ENCODE peak calls at places on chromosomes 11 and 22, in four cellular contexts. W is fibroblast of pulmonary artery, B is astrocyte of the cerebellum, X is tibial nerve. Q is an unnamed sample.

GRCh38 chr11:45593992-45594391 is 71.4 kb downstream of the CHST1 start:
- DNase-seq in B (no peak), X (no peak), W (no peak), Q (no peak)

GRCh38 chr22:31616315-31616980 is 45.6 kb downstream of the PISD start:
- DNase-seq in B (no peak), W (no peak), X (no peak), Q (no peak)

GRCh38 chr22:32823024-32823730 is 21.7 kb downstream of the TIMP3 start:
- DNase-seq in B (peak), W (peak), X (no peak), Q (no peak)

GRCh38 chr11:33919645-33920044 is 27.8 kb upstream of the LMO2 start:
- DNase-seq in X (no peak), W (no peak), B (no peak), Q (no peak)

GRCh38 chr11:58772719-58773285 is 41.1 kb upstream of the GLYAT start:
- DNase-seq in X (no peak), B (no peak), W (no peak), Q (no peak)

GRCh38 chr11:834371-835316 is 1.9 kb downstream of the CD151 start:
- DNase-seq in X (no peak), W (peak), B (no peak), Q (no peak)

GRCh38 chr11:65558785-65559509 is 788 bp upstream of the LTBP3 start:
- DNase-seq in W (peak), B (no peak), X (no peak), Q (no peak)

GRCh38 chr22:24521791-24522245 is 26.7 kb downstream of the UPB1 start:
- DNase-seq in B (peak), X (no peak), W (peak), Q (no peak)

GRCh38 chr11:14117632-14118031 is 155.1 kb downstream of the SPON1 start:
- DNase-seq in B (no peak), W (no peak), X (no peak), Q (no peak)

GRCh38 chr11:71112990-71113389 is 139.4 kb downstream of the SHANK2 start:
- DNase-seq in W (no peak), B (no peak), X (no peak), Q (no peak)

GRCh38 chr11:132126973-132127900 is 756.8 kb downstream of the NTM start:
- DNase-seq in W (peak), B (peak), X (peak), Q (peak)

GRCh38 chr11:132123449-132123848 is 753.0 kb downstream of the NTM start:
- DNase-seq in X (no peak), W (no peak), B (no peak), Q (no peak)

GRCh38 chr11:132125855-132126841 is 755.7 kb downstream of the NTM start:
- DNase-seq in X (no peak), W (peak), B (no peak), Q (no peak)

GRCh38 chr11:132122701-132123100 is 752.3 kb downstream of the NTM start:
- DNase-seq in B (no peak), W (no peak), X (no peak), Q (no peak)

DNA sequence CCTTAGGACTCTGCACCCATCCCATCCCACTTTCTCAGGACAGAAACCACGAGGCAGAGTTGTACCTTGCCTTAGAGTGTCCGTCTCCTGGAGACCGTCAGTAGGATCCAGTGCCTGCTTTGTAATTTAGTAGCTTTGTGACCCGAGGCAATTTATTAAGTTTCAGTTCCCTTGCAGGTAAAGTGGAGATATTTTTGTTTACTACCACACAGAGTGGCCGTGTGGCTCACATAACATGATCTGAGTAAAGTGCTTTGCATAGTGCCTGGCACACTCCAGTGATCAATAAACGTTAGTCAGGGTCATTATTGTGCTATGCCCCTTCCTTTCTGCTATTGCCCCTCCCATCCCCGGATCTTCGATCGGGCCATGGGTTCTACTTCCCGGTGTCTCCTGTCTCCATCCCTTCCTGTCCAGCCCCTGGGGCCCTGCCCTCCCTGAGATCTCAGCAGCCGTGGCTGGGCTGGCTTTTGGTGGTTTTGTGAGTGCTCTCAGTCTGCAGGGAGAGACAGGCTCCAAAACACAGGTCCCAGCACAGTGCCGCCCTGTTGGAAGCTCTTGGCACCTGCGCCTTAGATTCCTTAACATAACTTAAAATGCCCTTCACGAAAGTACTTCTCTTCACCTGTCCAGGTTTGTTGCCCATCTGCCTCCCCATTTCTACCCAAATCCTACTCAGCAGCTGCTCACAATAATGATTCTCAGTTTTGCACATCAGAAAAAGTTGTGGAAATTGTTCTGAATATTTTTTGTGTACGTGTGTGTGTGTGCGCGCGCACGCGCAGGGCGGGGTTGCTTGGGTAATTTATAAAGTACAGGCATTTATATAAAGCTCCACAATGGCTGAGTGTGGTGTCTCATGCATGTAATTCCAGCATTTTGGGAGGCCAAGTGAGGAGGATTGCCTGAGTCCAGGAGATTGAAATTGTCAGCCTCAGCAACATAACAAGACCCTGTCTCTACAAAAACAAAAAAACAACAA is 753.7 kb downstream of the NTM start:
- DNase-seq in B (no peak), W (no peak), X (no peak), Q (no peak)
- TF ChIP-seq CTCF in B (no peak), W (no peak), X (no peak), Q (no peak)

DNA sequence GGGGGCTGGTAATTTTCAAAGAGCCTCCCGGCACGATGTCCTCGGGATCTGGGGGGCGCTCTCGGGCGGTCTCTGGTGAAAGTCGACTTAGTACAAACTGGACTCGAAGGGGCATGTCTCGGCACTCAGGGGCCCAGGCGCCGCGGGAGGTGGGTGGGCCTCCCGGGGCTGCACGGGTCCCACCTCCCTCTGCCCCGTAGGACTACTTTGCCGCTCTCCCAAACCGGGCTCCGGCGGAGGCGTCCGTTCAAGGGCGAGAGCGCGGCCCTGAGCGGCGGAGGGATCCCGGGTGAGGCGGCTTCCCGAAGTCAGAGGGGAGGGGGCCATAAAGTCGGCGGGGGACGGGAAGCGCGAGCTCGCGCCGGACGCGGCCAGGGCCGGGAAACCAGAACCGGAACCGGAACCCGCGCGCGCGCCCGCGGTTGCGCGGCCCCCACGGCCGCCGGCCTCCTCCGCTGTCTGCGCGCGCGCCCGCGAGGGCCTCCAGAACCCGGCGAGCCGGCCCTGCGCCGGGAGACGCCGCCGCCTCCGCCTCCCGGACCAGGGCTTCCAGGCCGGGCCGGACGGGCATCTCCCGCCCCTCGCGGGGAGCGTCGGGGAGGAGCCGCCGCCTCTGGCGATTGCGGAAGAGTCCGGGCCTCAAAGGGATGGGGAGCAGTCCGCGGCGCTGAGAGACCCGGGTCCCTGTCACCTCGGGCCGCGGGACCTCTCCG is at the start of gene ARHGEF12:
- DNase-seq in X (peak), B (peak), W (peak), Q (peak)
- TF ChIP-seq CTCF in X (no peak), B (peak), W (no peak), Q (no peak)

DNA sequence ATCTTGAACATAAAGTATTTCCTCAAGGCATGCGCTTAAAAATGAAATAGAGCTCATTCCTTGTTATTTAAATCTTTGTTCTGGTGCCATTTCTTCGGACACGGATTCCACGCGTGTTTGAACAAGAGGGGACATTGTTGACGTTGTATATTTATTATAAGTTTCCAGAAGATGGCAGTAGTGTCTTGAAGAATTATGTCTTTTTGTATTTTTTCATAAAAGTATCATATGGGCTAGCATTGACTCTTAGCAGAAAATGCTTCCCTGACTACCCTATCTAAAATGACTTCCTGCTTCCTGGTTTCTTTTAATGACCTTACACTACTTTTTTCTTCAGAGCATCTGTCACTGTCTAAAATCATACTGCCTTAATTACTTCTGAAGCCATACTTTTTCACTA is 20.4 kb downstream of the BIRC2 start:
- DNase-seq in B (peak), W (peak), X (no peak), Q (no peak)
- TF ChIP-seq CTCF in B (no peak), W (peak), X (no peak), Q (no peak)

GRCh38 chr11:38143852-38144251 is 1545.8 kb upstream of the RAG2 start:
- DNase-seq in W (no peak), B (no peak), X (no peak), Q (no peak)

GRCh38 chr11:38136887-38137286 is 1538.9 kb upstream of the RAG2 start:
- DNase-seq in X (no peak), W (no peak), B (no peak), Q (no peak)

GRCh38 chr11:38138972-38139371 is 1540.9 kb upstream of the RAG2 start:
- DNase-seq in B (no peak), W (no peak), X (no peak), Q (no peak)
- TF ChIP-seq CTCF in B (no peak), W (no peak), X (no peak), Q (no peak)

GRCh38 chr11:97557399-97557798 is 1167.6 kb downstream of the JRKL start:
- DNase-seq in W (peak), B (no peak), X (no peak), Q (no peak)
- TF ChIP-seq CTCF in W (peak), B (no peak), X (no peak), Q (no peak)

GRCh38 chr11:102810943-102811528 is 13.1 kb upstream of the MMP1 start:
- DNase-seq in B (no peak), W (peak), X (no peak), Q (no peak)
- TF ChIP-seq CTCF in B (peak), W (peak), X (no peak), Q (no peak)

GRCh38 chr22:39943366-39943765 is 16.8 kb upstream of the TMA7B start:
- DNase-seq in X (no peak), B (no peak), W (no peak), Q (no peak)
- TF ChIP-seq CTCF in X (no peak), B (no peak), W (peak), Q (no peak)

DNA sequence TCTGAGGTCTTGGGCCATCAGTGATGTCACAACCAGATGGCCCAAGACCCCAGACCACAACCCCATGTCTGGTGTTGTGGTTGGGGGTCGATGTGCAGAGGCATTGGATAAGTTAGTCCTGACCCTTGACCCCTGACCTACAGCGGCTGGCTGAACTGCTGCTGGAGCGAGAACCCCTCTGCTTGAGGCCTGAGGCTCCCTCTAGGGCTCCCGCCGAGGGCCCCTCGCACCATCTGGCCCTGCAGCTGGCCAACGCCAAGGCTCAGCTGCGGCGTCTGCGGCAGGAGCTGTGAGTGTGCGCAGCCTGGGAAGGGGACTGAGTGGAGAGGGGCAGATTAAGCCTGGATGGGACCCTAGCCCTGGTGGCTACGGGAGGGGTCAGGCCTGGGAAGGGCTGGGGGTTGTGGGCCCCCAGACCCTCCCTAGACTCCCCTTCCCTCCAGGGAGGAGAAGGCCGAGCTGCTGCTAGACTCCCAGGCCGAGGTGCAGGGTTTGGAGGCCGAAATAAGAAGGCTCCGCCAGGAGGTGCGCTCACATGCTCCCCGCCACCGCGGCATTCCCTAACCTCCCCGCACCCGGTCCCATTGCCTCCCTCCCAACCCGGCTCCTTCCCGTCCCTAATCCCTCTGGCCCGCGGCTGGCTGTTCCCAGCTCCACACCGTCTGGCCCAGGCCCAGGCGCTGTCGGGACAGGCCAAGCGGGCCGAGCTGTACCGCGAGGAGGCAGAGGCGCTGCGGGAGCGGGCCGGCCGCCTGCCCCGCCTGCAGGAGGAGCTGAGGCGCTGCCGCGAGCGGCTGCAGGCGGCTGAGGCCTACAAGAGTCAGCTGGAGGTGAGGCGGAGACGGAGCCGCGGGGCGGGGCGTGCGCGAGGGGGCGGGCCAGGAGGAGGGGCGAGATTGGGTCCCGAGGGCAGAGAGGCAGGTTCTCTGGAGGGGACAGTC is 2.1 kb downstream of the CCDC88B start:
- DNase-seq in W (peak), B (peak), X (peak), Q (peak)
- TF ChIP-seq CTCF in W (no peak), B (peak), X (peak), Q (no peak)

GRCh38 chr11:62976109-62976508 is 8.7 kb downstream of the SLC22A6 start:
- DNase-seq in W (no peak), X (no peak), B (no peak), Q (no peak)

GRCh38 chr11:62980133-62980760 is 4.5 kb downstream of the SLC22A6 start:
- DNase-seq in X (no peak), W (peak), B (no peak), Q (no peak)

GRCh38 chr11:62974848-62975522 is 9.8 kb downstream of the SLC22A6 start:
- DNase-seq in W (peak), X (no peak), B (no peak), Q (no peak)
- TF ChIP-seq CTCF in W (peak), X (peak), B (peak), Q (no peak)